ENCODE peak calls at places on chromosomes 16 and 17, in eight cellular contexts. T, U, S, N, C, D, R and V are unnamed samples.
A peak's percentile ranks its signal among the peaks of the same experiment; 100 is the strongest.

GRCh38 chr17:81480140-81480917 is 32.3 kb downstream of the ACTG1 start:
- DNase-seq in T (no peak), U (no peak), S (no peak), N (no peak), C (no peak), D (peak; percentile 62), R (no peak), V (peak; percentile 38)

GRCh38 chr17:75832652-75833400 is 11.4 kb downstream of the UNC13D start:
- DNase-seq in T (no peak), U (no peak), S (no peak), N (no peak), C (no peak), D (no peak), R (no peak), V (no peak)

GRCh38 chr17:3657588-3657869 is 10.8 kb downstream of the TAX1BP3 start:
- DNase-seq in T (no peak), U (no peak), S (no peak), N (no peak), C (no peak), D (no peak), R (no peak), V (no peak)

GRCh38 chr17:2084129-2084765 is 29.3 kb downstream of the HIC1 start:
- DNase-seq in T (no peak), U (no peak), S (peak; percentile 28), N (no peak), C (peak; percentile 77), D (peak; percentile 52), R (no peak), V (peak; percentile 56)

GRCh38 chr17:39963826-39964225 is 1.0 kb downstream of the GSDMA start:
- DNase-seq in T (no peak), U (no peak), S (no peak), N (no peak), C (no peak), D (no peak), R (no peak), V (no peak)

GRCh38 chr17:76612977-76613851 is 27.6 kb upstream of the ST6GALNAC2 start:
- DNase-seq in T (no peak), U (no peak), S (no peak), N (no peak), C (no peak), D (no peak), R (no peak), V (no peak)

GRCh38 chr16:16871196-16871595 is 492.3 kb downstream of the NPIPA7 start:
- DNase-seq in T (no peak), U (no peak), S (no peak), N (no peak), C (no peak), D (no peak), R (no peak), V (no peak)

GRCh38 chr17:32673964-32674363 is 187.2 kb downstream of the CDK5R1 start:
- DNase-seq in T (no peak), U (no peak), S (no peak), N (no peak), C (no peak), D (no peak), R (no peak), V (peak; percentile 7)

GRCh38 chr17:17121162-17121561 is 78.9 kb downstream of the MPRIP start:
- DNase-seq in T (no peak), U (no peak), S (no peak), N (no peak), C (no peak), D (no peak), R (no peak), V (no peak)

GRCh38 chr16:66481081-66481942 is 54.2 kb downstream of the BEAN1 start:
- DNase-seq in T (no peak), U (no peak), S (no peak), N (no peak), C (peak; percentile 14), D (no peak), R (no peak), V (no peak)

GRCh38 chr17:79785900-79786810 is 8.2 kb downstream of the CBX2 start:
- DNase-seq in T (no peak), U (no peak), S (no peak), N (no peak), C (no peak), D (no peak), R (no peak), V (no peak)

GRCh38 chr17:2266045-2266864 is 37.3 kb downstream of the SMG6 start:
- DNase-seq in T (peak; percentile 48), U (no peak), S (no peak), N (peak; percentile 87), C (no peak), D (no peak), R (peak; percentile 70), V (no peak)

GRCh38 chr16:67666032-67666537 is 465 bp downstream of the ENKD1 start:
- DNase-seq in T (no peak), U (no peak), S (peak; percentile 31), N (peak; percentile 38), C (no peak), D (no peak), R (no peak), V (peak; percentile 46)

GRCh38 chr17:67474081-67474661 is 97.1 kb downstream of the PITPNC1 start:
- DNase-seq in T (no peak), U (no peak), S (no peak), N (no peak), C (peak; percentile 64), D (peak; percentile 82), R (no peak), V (peak; percentile 20)

GRCh38 chr16:30104492-30104891 is 8.5 kb upstream of the YPEL3 start:
- DNase-seq in T (no peak), U (no peak), S (no peak), N (no peak), C (no peak), D (no peak), R (no peak), V (no peak)

GRCh38 chr16:89897204-89897603 is 21.5 kb upstream of the MC1R start:
- DNase-seq in T (no peak), U (no peak), S (no peak), N (no peak), C (no peak), D (no peak), R (no peak), V (no peak)

GRCh38 chr16:85264752-85265151 is 152.5 kb upstream of the CIBAR2 start:
- DNase-seq in T (no peak), U (no peak), S (no peak), N (no peak), C (no peak), D (no peak), R (no peak), V (no peak)

GRCh38 chr16:31868701-31869167 is 4.9 kb upstream of the ZNF267 start:
- DNase-seq in T (peak; percentile 72), U (peak; percentile 33), S (peak; percentile 70), N (peak; percentile 85), C (peak; percentile 76), D (peak; percentile 70), R (peak; percentile 73), V (peak; percentile 84)

GRCh38 chr16:49453983-49454382 is 80.4 kb downstream of the C16orf78 start:
- DNase-seq in T (no peak), U (no peak), S (no peak), N (no peak), C (no peak), D (no peak), R (no peak), V (no peak)

GRCh38 chr17:2297023-2297422 is 6.6 kb downstream of the SMG6 start:
- DNase-seq in T (no peak), U (no peak), S (no peak), N (no peak), C (no peak), D (no peak), R (no peak), V (no peak)

GRCh38 chr17:51461578-51462004 is 201.2 kb downstream of the UTP18 start:
- DNase-seq in T (peak; percentile 16), U (peak; percentile 9), S (peak; percentile 41), N (peak; percentile 73), C (peak; percentile 22), D (peak; percentile 8), R (peak; percentile 23), V (peak; percentile 38)

GRCh38 chr17:81342700-81343070 is 47.6 kb upstream of the SLC38A10 start:
- DNase-seq in T (no peak), U (no peak), S (no peak), N (no peak), C (no peak), D (no peak), R (no peak), V (no peak)

GRCh38 chr17:67693811-67694210 is 23.9 kb upstream of the NOL11 start:
- DNase-seq in T (no peak), U (no peak), S (no peak), N (no peak), C (no peak), D (no peak), R (no peak), V (no peak)

GRCh38 chr16:69143116-69143515 is 10.7 kb downstream of the UTP4 start:
- DNase-seq in T (no peak), U (no peak), S (no peak), N (peak; percentile 19), C (no peak), D (no peak), R (no peak), V (peak; percentile 16)

GRCh38 chr17:66426397-66427033 is 124.1 kb downstream of the PRKCA start:
- DNase-seq in T (no peak), U (no peak), S (peak; percentile 13), N (peak; percentile 70), C (no peak), D (no peak), R (no peak), V (peak; percentile 56)

GRCh38 chr16:85645021-85645589 is 32.0 kb downstream of the GSE1 start:
- DNase-seq in T (no peak), U (no peak), S (no peak), N (no peak), C (no peak), D (no peak), R (no peak), V (no peak)

GRCh38 chr16:181668-182021 is 1.4 kb downstream of the HBQ1 start:
- DNase-seq in T (no peak), U (no peak), S (no peak), N (no peak), C (no peak), D (peak; percentile 9), R (no peak), V (peak; percentile 20)

GRCh38 chr17:9115446-9116265 is 94.3 kb downstream of the NTN1 start:
- DNase-seq in T (peak; percentile 43), U (peak; percentile 7), S (no peak), N (peak; percentile 78), C (peak; percentile 68), D (peak; percentile 65), R (peak; percentile 17), V (peak; percentile 53)

GRCh38 chr16:3358884-3359283 is 3.2 kb downstream of the OR2C1 start:
- DNase-seq in T (no peak), U (no peak), S (peak; percentile 1), N (no peak), C (no peak), D (no peak), R (no peak), V (no peak)

GRCh38 chr17:35242158-35242804 is 591 bp upstream of the SLFN5 start:
- DNase-seq in T (peak; percentile 61), U (no peak), S (peak; percentile 70), N (peak; percentile 67), C (peak; percentile 58), D (peak; percentile 48), R (peak; percentile 82), V (peak; percentile 47)

GRCh38 chr16:89739383-89739782 is 18.0 kb downstream of the ZNF276 start:
- DNase-seq in T (no peak), U (no peak), S (no peak), N (no peak), C (no peak), D (no peak), R (no peak), V (no peak)

GRCh38 chr16:51150894-51151320 is at the start of gene SALL1:
- DNase-seq in T (no peak), U (no peak), S (no peak), N (no peak), C (no peak), D (no peak), R (no peak), V (no peak)